ENCODE peak calls at places on chromosomes 11 and 22, in nine cellular contexts. Z, L, B, E, K, H, T, I and M are unnamed samples.

GRCh38 chr11:115911656-115912055 is 407.4 kb upstream of the CADM1 start:
- DNase-seq in Z (no peak), L (no peak), B (no peak), E (no peak), K (no peak), H (no peak), T (no peak), I (no peak), M (no peak)

GRCh38 chr11:107882095-107882820 is 23.7 kb upstream of the SLC35F2 start:
- DNase-seq in Z (peak), L (no peak), B (no peak), E (no peak), K (no peak), H (no peak), T (no peak), I (no peak), M (no peak)

GRCh38 chr11:114293201-114293711 is 2.9 kb upstream of the NNMT start:
- DNase-seq in Z (no peak), L (no peak), B (no peak), E (no peak), K (no peak), H (no peak), T (peak), I (no peak), M (no peak)

GRCh38 chr11:130426223-130427048 is 2.0 kb downstream of the ADAMTS8 start:
- DNase-seq in Z (no peak), L (no peak), B (no peak), E (no peak), K (no peak), H (no peak), T (no peak), I (no peak), M (no peak)

GRCh38 chr11:32430586-32431357 is 4.6 kb downstream of the WT1 start:
- DNase-seq in Z (peak), L (no peak), B (no peak), E (peak), K (peak), H (no peak), T (no peak), I (no peak), M (no peak)

GRCh38 chr22:30695351-30695762 is 683 bp downstream of the OSBP2 start:
- DNase-seq in Z (no peak), L (no peak), B (no peak), E (no peak), K (no peak), H (no peak), T (no peak), I (no peak), M (no peak)

GRCh38 chr11:104164028-104164520 is at the start of gene PDGFD:
- DNase-seq in Z (peak), L (peak), B (peak), E (peak), K (peak), H (no peak), T (peak), I (no peak), M (peak)

GRCh38 chr11:31529189-31529588 is 19.6 kb downstream of the ELP4 start:
- DNase-seq in Z (no peak), L (no peak), B (no peak), E (no peak), K (no peak), H (no peak), T (no peak), I (no peak), M (no peak)

GRCh38 chr11:75492181-75492820 is 33.4 kb downstream of the GDPD5 start:
- DNase-seq in Z (peak), L (peak), B (no peak), E (no peak), K (peak), H (peak), T (no peak), I (peak), M (no peak)

GRCh38 chr22:36384766-36385400 is 2.9 kb downstream of the MYH9 start:
- DNase-seq in Z (peak), L (peak), B (no peak), E (no peak), K (peak), H (peak), T (peak), I (no peak), M (no peak)